ENCODE peak calls at places on chromosomes 7 and 10, in four cellular contexts. F is psoas muscle; O is naive thymus-derived CD4-positive, alpha-beta T cell; S is neural progenitor cell. T is an unnamed sample.

GRCh38 chr7:128235469-128235868 is 5.6 kb upstream of the LEP start:
- DNase-seq in F (no peak), O (no peak), S (peak; percentile 49), T (no peak)

GRCh38 chr7:70893985-70894722 is 237.8 kb upstream of the GALNT17 start:
- DNase-seq in F (no peak), O (no peak), S (peak; percentile 54), T (no peak)

GRCh38 chr7:71517940-71518339 is 386.0 kb downstream of the GALNT17 start:
- DNase-seq in F (no peak), O (no peak), S (no peak), T (no peak)

GRCh38 chr7:139648617-139648932 is 125.1 kb downstream of the CLEC2L start:
- DNase-seq in F (no peak), O (no peak), S (no peak), T (no peak)

GRCh38 chr10:79246209-79246581 is 101.1 kb upstream of the PPIF start:
- DNase-seq in F (peak; percentile 79), O (no peak), S (no peak), T (peak; percentile 78)

GRCh38 chr7:55258631-55259030 is 106.5 kb upstream of the LANCL2 start:
- DNase-seq in F (no peak), O (no peak), S (no peak), T (no peak)

GRCh38 chr10:91604936-91605534 is 27.8 kb downstream of the PPP1R3C start:
- DNase-seq in F (no peak), O (no peak), S (no peak), T (no peak)

GRCh38 chr10:82850166-82850565 is 975.2 kb downstream of the NRG3 start:
- DNase-seq in F (no peak), O (no peak), S (no peak), T (no peak)

GRCh38 chr7:148264933-148265557 is 325.5 kb upstream of the C7orf33 start:
- DNase-seq in F (no peak), O (no peak), S (peak; percentile 76), T (no peak)

GRCh38 chr7:130152270-130153141 is 52.7 kb downstream of the TMEM209 start:
- DNase-seq in F (no peak), O (no peak), S (no peak), T (no peak)

GRCh38 chr10:49379596-49380410 is 16.1 kb downstream of the DRGX start:
- DNase-seq in F (no peak), O (no peak), S (no peak), T (no peak)

GRCh38 chr10:48683424-48683823 is 1.2 kb upstream of the WDFY4 start:
- DNase-seq in F (no peak), O (no peak), S (no peak), T (no peak)

GRCh38 chr7:155203882-155204691 is 93.6 kb upstream of the INSIG1 start:
- DNase-seq in F (no peak), O (no peak), S (no peak), T (peak; percentile 93)

GRCh38 chr10:30431435-30431911 is 2.5 kb upstream of the MAP3K8 start:
- DNase-seq in F (peak; percentile 32), O (no peak), S (no peak), T (no peak)

GRCh38 chr7:92402920-92403759 is 44.1 kb upstream of the GATAD1 start:
- DNase-seq in F (no peak), O (no peak), S (peak; percentile 21), T (no peak)

GRCh38 chr7:5063698-5064097 is 18.0 kb downstream of the RBAK start:
- DNase-seq in F (no peak), O (no peak), S (no peak), T (no peak)

GRCh38 chr7:116593359-116594075 is 68.7 kb downstream of the CAV1 start:
- DNase-seq in F (no peak), O (no peak), S (no peak), T (no peak)

GRCh38 chr7:139071683-139072082 is 35.8 kb upstream of the ZC3HAV1L start:
- DNase-seq in F (no peak), O (no peak), S (no peak), T (no peak)

GRCh38 chr10:114940735-114941134 is 2.7 kb downstream of the TRUB1 start:
- DNase-seq in F (no peak), O (no peak), S (no peak), T (no peak)

GRCh38 chr10:6049031-6049400 is 13.2 kb downstream of the IL2RA start:
- DNase-seq in F (no peak), O (no peak), S (no peak), T (no peak)

GRCh38 chr10:46541017-46541661 is 15.3 kb downstream of the GPRIN2 start:
- DNase-seq in F (peak; percentile 21), O (no peak), S (peak; percentile 90), T (peak; percentile 65)

GRCh38 chr7:22138106-22138505 is 192.4 kb upstream of the CDCA7L start:
- DNase-seq in F (no peak), O (no peak), S (no peak), T (no peak)

GRCh38 chr10:86632009-86632800 is 22.1 kb upstream of the OPN4 start:
- DNase-seq in F (peak; percentile 56), O (no peak), S (peak; percentile 91), T (peak; percentile 54)

DNA sequence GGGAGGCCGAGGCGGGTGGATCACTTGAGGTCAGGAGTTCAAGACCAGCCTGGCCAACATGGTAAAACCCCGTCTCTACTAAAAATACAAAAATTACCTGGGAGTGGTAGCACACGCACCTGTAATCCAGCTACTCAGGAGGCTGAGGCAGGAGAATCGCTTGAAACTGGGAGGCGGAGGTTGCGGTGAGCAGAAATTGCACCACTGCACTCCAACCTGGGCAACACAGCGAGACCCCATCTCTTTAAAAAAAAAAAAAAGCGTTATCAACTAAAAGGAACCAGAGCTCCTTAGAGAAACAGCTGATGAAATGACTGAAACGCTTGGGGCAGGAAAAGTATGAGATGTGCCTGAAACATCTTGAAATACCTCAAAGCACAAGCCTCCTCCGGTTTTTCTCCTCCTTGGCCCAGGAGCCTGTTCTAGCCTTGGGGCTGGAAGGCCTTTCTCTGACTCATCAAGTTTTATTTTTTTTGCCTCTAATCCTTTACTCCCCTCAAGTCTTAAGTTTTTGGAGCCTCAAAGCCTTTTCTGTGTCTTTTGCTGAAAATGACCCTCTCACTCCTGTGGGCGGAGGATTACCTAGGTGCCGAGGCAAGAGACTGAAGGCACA is 2.6 kb upstream of the METTL27 start:
- DNase-seq in F (no peak), O (no peak), S (no peak), T (no peak)
- H3K27ac ChIP-seq in F (no peak overlapping the region), O (no peak overlapping the region), S (no peak overlapping the region), T (no peak overlapping the region)

DNA sequence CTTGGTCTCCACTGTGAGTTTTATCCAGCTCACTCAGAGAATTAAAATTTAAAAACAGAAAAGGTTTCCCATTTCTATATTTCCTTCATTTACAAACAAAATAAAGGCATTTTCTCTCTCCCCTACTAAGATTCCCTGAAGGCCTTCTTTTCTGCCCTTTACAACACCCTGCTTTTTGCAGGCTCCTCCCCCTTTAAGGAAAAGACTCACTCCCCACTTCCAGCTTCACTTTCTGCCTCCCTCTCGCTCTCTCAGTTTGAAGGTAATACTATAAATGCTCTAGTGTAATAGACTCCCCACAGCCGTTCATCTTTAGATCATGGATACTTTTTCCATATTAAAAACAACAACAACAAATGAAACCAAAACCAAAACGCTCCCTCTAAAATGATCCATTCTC is 53.3 kb downstream of the CDHR3 start:
- DNase-seq in F (no peak), O (no peak), S (no peak), T (no peak)
- H3K4me3 ChIP-seq in F (no peak overlapping the region), O (no peak overlapping the region), S (no peak overlapping the region), T (no peak overlapping the region)

GRCh38 chr10:43623351-43623750 is 17.1 kb downstream of the ZNF485 start:
- DNase-seq in F (no peak), O (peak; percentile 21), S (no peak), T (no peak)

GRCh38 chr10:43622022-43622421 is 15.8 kb downstream of the ZNF485 start:
- DNase-seq in F (no peak), O (no peak), S (no peak), T (no peak)

GRCh38 chr10:43616697-43617370 is 10.6 kb downstream of the ZNF485 start:
- DNase-seq in F (no peak), O (no peak), S (no peak), T (no peak)

GRCh38 chr10:43619368-43619767 is 13.1 kb downstream of the ZNF485 start:
- DNase-seq in F (no peak), O (no peak), S (no peak), T (no peak)
- H3K9me3 ChIP-seq in F (peaks cover 17% of the 10 kb centered on the region), O (peaks cover 6% of the 10 kb centered on the region), S (peaks cover 38% of the 10 kb centered on the region), T (peaks cover 3% of the 10 kb centered on the region)

DNA sequence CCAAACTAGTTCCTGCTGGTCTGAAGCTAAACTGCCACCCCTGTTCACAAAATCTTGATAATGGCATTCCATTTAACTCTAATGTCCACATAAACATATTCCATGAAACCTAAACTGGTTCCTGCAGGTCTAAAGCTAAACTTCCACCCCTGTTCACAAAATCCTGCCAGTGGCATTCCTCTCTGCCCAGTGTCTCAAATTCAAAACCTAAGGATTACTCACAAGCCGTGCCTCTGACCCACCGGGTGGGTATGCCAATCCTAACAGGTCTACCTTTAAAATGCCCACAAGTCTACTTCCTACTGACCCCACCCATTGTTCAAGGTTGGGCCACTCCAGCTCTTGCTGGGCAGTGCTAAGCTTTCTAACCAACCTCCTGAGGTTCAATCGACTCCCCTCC is 87.9 kb downstream of the TNS3 start:
- DNase-seq in F (no peak), O (no peak), S (no peak), T (no peak)
- H3K27ac ChIP-seq in F (no peak overlapping the region), O (no peak overlapping the region), S (no peak overlapping the region), T (no peak overlapping the region)

GRCh38 chr7:104328308-104328969 is at the start of gene LHFPL3:
- DNase-seq in F (no peak), O (no peak), S (peak; percentile 72), T (peak; percentile 61)
- H3K4me3 ChIP-seq in F (no peak within 1 kb of the TSS), O (no peak within 1 kb of the TSS), S (peak within 1 kb of the TSS; percentile 61), T (no peak within 1 kb of the TSS)

GRCh38 chr7:57361406-57361805 is 88.6 kb upstream of the ZNF716 start:
- DNase-seq in F (no peak), O (no peak), S (no peak), T (no peak)
- H3K9me3 ChIP-seq in F (no peaks in the 10 kb centered on the region), O (no peaks in the 10 kb centered on the region), S (peaks cover 4% of the 10 kb centered on the region), T (no peaks in the 10 kb centered on the region)

DNA sequence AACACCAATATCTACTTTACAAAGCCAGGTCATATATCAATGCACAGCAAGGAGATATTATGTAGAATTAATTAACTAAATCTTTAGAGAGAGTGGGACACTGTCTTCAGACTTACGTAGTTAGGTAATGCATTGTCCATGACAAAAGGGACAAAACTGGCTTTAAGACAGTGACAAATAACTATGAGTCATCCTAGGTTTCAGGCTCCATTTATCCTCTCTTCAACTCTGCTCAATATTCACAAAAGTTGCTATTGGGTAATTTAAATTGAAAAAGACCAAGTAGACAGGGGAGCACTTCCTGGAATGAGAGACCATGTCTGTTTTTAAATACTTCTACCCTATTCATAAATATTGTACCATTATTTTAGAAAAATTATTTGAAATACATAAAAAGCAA is 464.5 kb downstream of the ARL4A start:
- DNase-seq in F (no peak), O (no peak), S (no peak), T (no peak)
- H3K27ac ChIP-seq in F (no peak overlapping the region), O (no peak overlapping the region), S (no peak overlapping the region), T (no peak overlapping the region)

T was measured in pancreas.